ENCODE peak calls at places on chromosomes 4 and X, in six cellular contexts. D is HCT116, W is GM12891, B is stomach, A is uterus, H is lower leg skin. Y is an unnamed sample.
A peak's percentile ranks its signal among the peaks of the same experiment; 100 is the strongest.

GRCh38 chrX:10926906-10927305 is 184.2 kb upstream of the HCCS start:
- DNase-seq in D (no peak), W (no peak), B (no peak), A (no peak), H (no peak), Y (no peak)

GRCh38 chr4:2834001-2834921 is 9.4 kb upstream of the ADD1 start:
- DNase-seq in D (no peak), W (peak; percentile 15), B (peak; percentile 21), A (no peak), H (peak; percentile 79), Y (peak; percentile 13)

GRCh38 chr4:120731561-120731960 is 191.0 kb downstream of the PRDM5 start:
- DNase-seq in D (no peak), W (no peak), B (no peak), A (no peak), H (no peak), Y (no peak)

GRCh38 chr4:20356565-20356964 is 104.9 kb downstream of the SLIT2 start:
- DNase-seq in D (no peak), W (no peak), B (no peak), A (no peak), H (no peak), Y (no peak)

GRCh38 chr4:161336621-161337020 is 827.2 kb downstream of the FSTL5 start:
- DNase-seq in D (no peak), W (no peak), B (no peak), A (no peak), H (no peak), Y (no peak)

GRCh38 chr4:114417214-114417613 is 181.4 kb upstream of the UGT8 start:
- DNase-seq in D (peak; percentile 10), W (no peak), B (no peak), A (no peak), H (no peak), Y (no peak)

GRCh38 chr4:105644270-105644669 is 64.2 kb downstream of the INTS12 start:
- DNase-seq in D (no peak), W (no peak), B (no peak), A (no peak), H (no peak), Y (no peak)

GRCh38 chr4:1723131-1723801 is 1.9 kb downstream of the TACC3 start:
- DNase-seq in D (no peak), W (no peak), B (no peak), A (no peak), H (no peak), Y (no peak)

GRCh38 chrX:121114691-121115090 is 67.3 kb downstream of the GLUD2 start:
- DNase-seq in D (no peak), W (no peak), B (no peak), A (no peak), H (no peak), Y (no peak)

GRCh38 chr4:10619220-10619619 is 65.3 kb downstream of the CLNK start:
- DNase-seq in D (peak; percentile 13), W (no peak), B (peak; percentile 61), A (no peak), H (no peak), Y (no peak)

GRCh38 chrX:102959471-102959870 is 22.4 kb downstream of the RAB40AL start:
- DNase-seq in D (peak; percentile 4), W (no peak), B (no peak), A (no peak), H (no peak), Y (no peak)

GRCh38 chrX:131649741-131650140 is 105.9 kb downstream of the OR13H1 start:
- DNase-seq in D (no peak), W (no peak), B (no peak), A (no peak), H (no peak), Y (no peak)

GRCh38 chr4:185541251-185541671 is 6.0 kb upstream of the PDLIM3 start:
- DNase-seq in D (no peak), W (no peak), B (no peak), A (peak; percentile 73), H (no peak), Y (no peak)

GRCh38 chrX:150063138-150063518 is 124.8 kb upstream of the EOLA2 start:
- DNase-seq in D (no peak), W (no peak), B (no peak), A (no peak), H (no peak), Y (no peak)

GRCh38 chr4:54423066-54423465 is 194.0 kb downstream of the PDGFRA start:
- DNase-seq in D (no peak), W (no peak), B (no peak), A (no peak), H (no peak), Y (no peak)

GRCh38 chr4:4990857-4991540 is 28.3 kb downstream of the CYTL1 start:
- DNase-seq in D (peak; percentile 28), W (no peak), B (peak; percentile 46), A (peak; percentile 91), H (peak; percentile 95), Y (no peak)

GRCh38 chrX:40346379-40346778 is 234.4 kb upstream of the ATP6AP2 start:
- DNase-seq in D (no peak), W (no peak), B (no peak), A (no peak), H (no peak), Y (no peak)

GRCh38 chr4:7186081-7186480 is 6.3 kb upstream of the SORCS2 start:
- DNase-seq in D (no peak), W (no peak), B (no peak), A (no peak), H (no peak), Y (no peak)

GRCh38 chr4:40046311-40046980 is 10.2 kb upstream of the N4BP2 start:
- DNase-seq in D (no peak), W (no peak), B (peak; percentile 82), A (no peak), H (no peak), Y (no peak)

GRCh38 chrX:41781500-41781899 is 57.5 kb downstream of the GPR82 start:
- DNase-seq in D (peak; percentile 31), W (no peak), B (no peak), A (no peak), H (no peak), Y (peak; percentile 6)

GRCh38 chr4:16897991-16898827 is at the start of gene LDB2:
- DNase-seq in D (no peak), W (no peak), B (peak; percentile 45), A (peak; percentile 89), H (peak; percentile 90), Y (no peak)
- TF ChIP-seq POLR2A in D (no peak), W (no peak), B (no peak), A (peak; percentile 17), H (no peak), Y (no peak)

DNA sequence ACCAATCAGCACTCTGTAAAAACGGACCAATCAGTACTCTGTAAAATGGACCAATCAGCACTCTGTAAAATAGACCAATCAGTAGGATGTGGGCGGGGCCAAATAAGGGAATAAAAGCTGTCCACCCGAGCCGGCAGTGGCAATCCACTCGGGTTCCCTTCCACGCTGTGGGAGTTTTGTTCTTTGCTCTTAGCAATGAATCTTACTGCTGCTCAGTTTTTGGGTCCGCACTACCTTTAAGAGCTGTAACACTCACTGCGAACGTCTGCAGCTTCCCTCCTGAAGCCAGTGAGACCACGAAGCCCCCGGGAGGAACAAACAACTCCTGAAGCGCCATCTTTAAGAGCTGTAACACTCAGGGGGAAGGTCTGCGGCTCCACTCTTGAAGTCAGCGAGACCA is 66.4 kb upstream of the BRS3 start:
- DNase-seq in D (no peak), W (no peak), B (no peak), A (no peak), H (no peak), Y (no peak)
- TF ChIP-seq POLR2A in D (no peak), W (no peak), B (no peak), A (no peak), H (no peak), Y (no peak)

GRCh38 chrX:71103110-71103983 is 3.2 kb downstream of the CXorf65 start:
- DNase-seq in D (no peak), W (no peak), B (peak; percentile 34), A (no peak), H (no peak), Y (no peak)
- TF ChIP-seq POLR2A in D (no peak), W (no peak), B (no peak), A (no peak), H (no peak), Y (no peak)

DNA sequence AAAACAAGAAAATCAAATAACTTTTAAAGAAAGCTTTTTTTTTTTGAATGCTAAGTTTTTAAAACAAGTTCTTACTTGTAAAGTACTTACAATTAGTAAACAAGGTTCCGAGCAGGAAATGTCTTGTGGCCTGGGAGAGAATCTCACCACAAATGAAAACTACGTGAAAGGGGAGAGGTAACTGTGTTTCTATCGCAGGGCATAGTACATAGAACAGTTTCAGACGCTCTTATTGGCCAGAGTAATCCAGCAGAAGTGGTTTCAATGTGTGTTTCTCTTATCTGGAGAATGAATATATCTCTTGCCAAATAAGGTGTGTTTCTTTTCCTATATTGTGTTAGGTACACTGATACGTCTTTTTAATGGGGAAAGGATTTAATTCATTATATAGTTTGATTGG is at the start of gene PLAC8:
- DNase-seq in D (no peak), W (peak; percentile 29), B (peak; percentile 51), A (no peak), H (no peak), Y (no peak)
- TF ChIP-seq POLR2A in D (no peak), W (peak; percentile 78), B (peak; percentile 55), A (no peak), H (no peak), Y (peak; percentile 64)

DNA sequence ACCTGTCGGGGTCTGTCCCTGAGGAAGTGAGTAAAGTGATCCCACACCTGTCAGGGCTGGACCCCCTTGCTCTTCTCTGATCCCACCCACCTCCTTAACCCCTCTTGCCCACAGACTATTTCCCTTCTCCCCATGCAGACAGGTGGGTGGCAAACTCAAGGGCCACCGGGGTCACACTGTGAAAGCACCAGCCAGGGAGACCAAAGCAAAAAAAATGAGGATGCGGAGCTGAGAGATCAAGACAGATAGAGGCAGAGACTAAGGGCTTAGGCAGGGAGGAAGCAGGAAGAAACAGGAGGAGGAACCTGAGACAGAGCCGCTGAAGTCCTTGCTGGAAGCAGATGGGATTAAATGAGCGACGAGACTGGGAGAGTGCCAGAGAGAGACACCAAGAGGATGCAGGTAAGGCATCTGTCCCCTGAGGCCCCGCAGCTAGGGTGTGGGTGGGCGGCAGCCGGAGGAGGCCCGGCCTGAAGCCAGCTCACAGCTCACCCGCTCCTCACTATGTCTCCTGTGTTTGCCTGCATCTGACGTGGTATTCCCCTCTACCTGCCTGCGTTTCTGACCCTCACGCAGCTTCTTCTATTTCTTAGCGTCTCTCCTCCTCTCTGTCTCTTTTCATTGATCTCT is 7.2 kb downstream of the TIMM17B start:
- DNase-seq in D (no peak), W (no peak), B (no peak), A (no peak), H (peak; percentile 81), Y (no peak)
- TF ChIP-seq POLR2A in D (no peak), W (no peak), B (no peak), A (no peak), H (no peak), Y (no peak)